ENCODE peak calls at places on chromosomes 12 and 14, in ten cellular contexts. E is NCI-H748 treated with DMSO at 0.1 percent for 48 hours; J is stimulated activated CD8-positive, alpha-beta memory T cell treated with anti-CD3 and anti-CD28 coated beads, Interleukin-4, amount 100 ng/mL, for 1 hour; S is GDM1; H is activated CD4-positive, alpha-beta memory T cell treated with anti-CD3 and anti-CD28 coated beads for 36 hours; U is iPS-NIHi11; I is tibial nerve; R is islet precursor cell; O is WTC11; Y is stimulated activated CD4-positive, alpha-beta T cell treated with anti-CD3 and anti-CD28 coated beads, Interleukin-12 subunit alpha, Interleukin-12 subunit beta, amount 100 ng/mL, for 4 hours. B is an unnamed sample.

GRCh38 chr14:64040044-64040443 is 187.2 kb downstream of the SYNE2 start:
- DNase-seq in U (no peak), Y (no peak), S (no peak), R (no peak), I (no peak), E (no peak), J (no peak), H (no peak), O (no peak), B (no peak)

GRCh38 chr12:130438243-130438620 is 100.5 kb downstream of the PIWIL1 start:
- DNase-seq in U (no peak), E (no peak), R (no peak), I (no peak), J (no peak), Y (no peak), H (no peak), S (no peak), O (no peak), B (no peak)

GRCh38 chr12:42213023-42213422 is 25.0 kb downstream of the YAF2 start:
- DNase-seq in Y (no peak), J (no peak), H (no peak), S (no peak), R (peak), O (no peak), U (peak), I (no peak), E (peak), B (peak)

GRCh38 chr14:80172380-80173055 is 38.8 kb downstream of the DIO2 start:
- DNase-seq in H (no peak), I (no peak), E (no peak), Y (no peak), J (no peak), O (no peak), U (no peak), R (no peak), S (no peak), B (no peak)

GRCh38 chr14:51219473-51220448 is 20.3 kb upstream of the TMX1 start:
- DNase-seq in J (no peak), S (no peak), R (no peak), O (no peak), Y (no peak), H (no peak), U (no peak), E (peak), I (peak), B (peak)

GRCh38 chr14:64701660-64702059 is 2.6 kb upstream of the PLEKHG3 start:
- DNase-seq in U (no peak), E (no peak), J (no peak), Y (no peak), R (peak), S (no peak), O (no peak), H (no peak), I (no peak), B (no peak)

GRCh38 chr12:52945389-52946232 is 3.3 kb upstream of the KRT18 start:
- DNase-seq in R (peak), S (no peak), U (peak), Y (no peak), I (no peak), O (peak), E (no peak), H (no peak), J (no peak), B (no peak)

GRCh38 chr14:75542585-75543091 is 20.4 kb downstream of the BATF start:
- DNase-seq in I (peak), O (no peak), J (no peak), R (peak), Y (peak), U (peak), E (no peak), H (peak), S (peak), B (no peak)

GRCh38 chr14:101953151-101953550 is 11.2 kb upstream of the DYNC1H1 start:
- DNase-seq in I (no peak), E (no peak), U (no peak), O (no peak), H (no peak), R (no peak), J (no peak), S (no peak), Y (no peak), B (no peak)

GRCh38 chr12:109705291-109705690 is 8.3 kb upstream of the FAM222A start:
- DNase-seq in Y (no peak), U (no peak), R (no peak), H (no peak), J (no peak), S (no peak), I (no peak), O (no peak), E (no peak), B (no peak)

GRCh38 chr12:50564948-50565297 is 60.1 kb downstream of the DIP2B start:
- DNase-seq in S (no peak), U (no peak), J (no peak), I (no peak), R (no peak), Y (no peak), O (no peak), E (no peak), H (no peak), B (no peak)